ENCODE peak calls at places on chromosomes 13 and 19, in six cellular contexts. G is psoas muscle, C is fibroblast of lung, O is IMR-90, V is HepG2, M is uterus. A is an unnamed sample.

GRCh38 chr13:91242652-91243051 is 104.8 kb upstream of the MIR17HG start:
- DNase-seq in O (no peak), C (peak; percentile 30), M (no peak), G (no peak), V (no peak), A (no peak)

GRCh38 chr13:30002577-30002976 is 152.2 kb upstream of the UBL3 start:
- DNase-seq in G (no peak), M (no peak), C (peak; percentile 93), O (peak; percentile 85), V (no peak), A (peak; percentile 94)

GRCh38 chr13:41588899-41589298 is 131.5 kb downstream of the RGCC start:
- DNase-seq in O (peak; percentile 97), M (no peak), V (peak; percentile 50), G (no peak), C (peak; percentile 95), A (peak; percentile 99)

GRCh38 chr19:294819-295686 is 3.9 kb upstream of the PLPP2 start:
- DNase-seq in G (no peak), V (no peak), M (no peak), C (no peak), O (peak; percentile 12), A (no peak)

GRCh38 chr13:105814219-105814901 is 721.1 kb downstream of the EFNB2 start:
- DNase-seq in C (peak; percentile 36), O (no peak), V (no peak), M (no peak), G (no peak), A (peak; percentile 98)

GRCh38 chr13:112990783-112991182 is 21.8 kb downstream of the MCF2L start:
- DNase-seq in V (no peak), M (no peak), C (no peak), O (no peak), G (no peak), A (no peak)

GRCh38 chr13:26831336-26831908 is 70.8 kb upstream of the GPR12 start:
- DNase-seq in C (no peak), V (no peak), O (no peak), M (no peak), G (no peak), A (no peak)

GRCh38 chr13:108276060-108276459 is 6.5 kb downstream of the TNFSF13B start:
- DNase-seq in G (peak; percentile 33), O (no peak), V (no peak), C (no peak), M (peak; percentile 55), A (no peak)

GRCh38 chr19:52296773-52297600 is at the start of gene ZNF480:
- DNase-seq in O (peak; percentile 73), M (peak; percentile 77), V (peak; percentile 68), G (peak; percentile 89), C (peak; percentile 78), A (peak; percentile 55)

GRCh38 chr19:1847684-1848398 is 442 bp downstream of the REXO1 start:
- DNase-seq in V (peak; percentile 75), G (peak; percentile 40), M (peak; percentile 18), O (peak; percentile 40), C (peak; percentile 57), A (no peak)

GRCh38 chr13:47094734-47095434 is 198.0 kb upstream of the HTR2A start:
- DNase-seq in V (no peak), O (no peak), M (no peak), C (no peak), G (no peak), A (no peak)

GRCh38 chr13:97127842-97128241 is 94.3 kb upstream of the MBNL2 start:
- DNase-seq in G (no peak), M (no peak), V (peak; percentile 40), O (no peak), C (no peak), A (no peak)

GRCh38 chr19:51398096-51398704 is 7.8 kb upstream of the C19orf84 start:
- DNase-seq in O (peak; percentile 18), M (no peak), V (peak; percentile 40), G (no peak), C (peak; percentile 6), A (peak; percentile 24)

GRCh38 chr13:106176103-106176502 is 359.4 kb downstream of the EFNB2 start:
- DNase-seq in O (peak; percentile 78), C (peak; percentile 93), G (no peak), M (no peak), V (no peak), A (no peak)

GRCh38 chr13:98413796-98414195 is 163.1 kb downstream of the STK24 start:
- DNase-seq in O (no peak), M (no peak), V (no peak), G (no peak), C (no peak), A (no peak)
- H3K36me3 ChIP-seq in O (peaks cover 69% of the 10 kb centered on the region), M (no peaks in the 10 kb centered on the region), V (peaks cover 88% of the 10 kb centered on the region), G (no peaks in the 10 kb centered on the region), C (peaks cover 8% of the 10 kb centered on the region), A (no peaks in the 10 kb centered on the region)

DNA sequence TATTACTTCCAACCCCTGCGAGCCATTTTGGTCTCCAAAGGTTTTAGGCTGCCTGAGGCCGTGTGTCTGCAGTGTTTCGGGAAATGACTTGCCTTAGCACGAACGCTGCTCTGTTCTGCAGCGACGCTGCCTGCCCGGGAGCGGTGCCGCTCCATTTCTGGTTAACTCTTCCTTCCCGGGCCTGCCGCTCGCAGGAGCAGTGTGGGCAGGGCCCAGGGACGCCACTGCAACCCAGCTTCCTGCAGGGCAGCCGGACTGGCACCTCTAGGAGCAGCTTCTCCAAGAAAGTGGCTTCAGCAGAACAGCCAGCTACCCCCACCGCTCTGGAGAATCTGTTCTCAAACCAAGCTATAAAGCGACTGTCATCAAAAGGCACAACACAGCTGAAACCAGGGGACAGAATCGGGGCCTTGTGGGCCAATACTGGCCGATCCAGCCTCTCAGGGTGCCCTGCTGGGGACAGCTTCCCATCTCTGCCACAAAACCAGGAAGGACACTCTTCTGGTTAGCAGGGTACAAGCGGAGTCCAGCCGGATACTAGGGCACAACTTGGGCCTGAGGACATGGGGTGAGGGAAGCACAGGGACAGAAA is 72.2 kb downstream of the KCTD15 start:
- DNase-seq in C (peak; percentile 3), M (peak; percentile 24), G (peak; percentile 37), V (no peak), O (no peak), A (peak; percentile 44)
- H3K36me3 ChIP-seq in C (no peaks in the 10 kb centered on the region), M (no peaks in the 10 kb centered on the region), G (no peaks in the 10 kb centered on the region), V (no peaks in the 10 kb centered on the region), O (no peaks in the 10 kb centered on the region), A (no peaks in the 10 kb centered on the region)

GRCh38 chr13:51151463-51151862 is 40.4 kb upstream of the C13orf42 start:
- DNase-seq in G (no peak), C (no peak), M (no peak), O (no peak), V (no peak), A (no peak)
- H3K36me3 ChIP-seq in G (no peaks in the 10 kb centered on the region), C (no peaks in the 10 kb centered on the region), M (no peaks in the 10 kb centered on the region), O (no peaks in the 10 kb centered on the region), V (no peaks in the 10 kb centered on the region), A (no peaks in the 10 kb centered on the region)

GRCh38 chr13:114259974-114260373 is 21.4 kb upstream of the UPF3A start:
- DNase-seq in C (no peak), G (no peak), M (no peak), V (no peak), O (no peak), A (no peak)
- H3K36me3 ChIP-seq in C (peaks cover 18% of the 10 kb centered on the region), G (peaks cover 12% of the 10 kb centered on the region), M (no peaks in the 10 kb centered on the region), V (peaks cover 83% of the 10 kb centered on the region), O (peaks cover 42% of the 10 kb centered on the region), A (peaks cover 12% of the 10 kb centered on the region)

GRCh38 chr19:9856609-9857008 is 21.5 kb downstream of the PIN1 start:
- DNase-seq in G (no peak), C (no peak), V (no peak), M (no peak), O (no peak), A (no peak)
- H3K36me3 ChIP-seq in G (no peaks in the 10 kb centered on the region), C (peaks cover 1% of the 10 kb centered on the region), V (no peaks in the 10 kb centered on the region), M (no peaks in the 10 kb centered on the region), O (peaks cover 5% of the 10 kb centered on the region), A (no peaks in the 10 kb centered on the region)

GRCh38 chr19:39471756-39472536 is 8.7 kb upstream of the TIMM50 start:
- DNase-seq in M (no peak), C (no peak), G (no peak), O (no peak), V (no peak), A (no peak)

GRCh38 chr19:39469567-39469966 is 11.1 kb upstream of the TIMM50 start:
- DNase-seq in V (no peak), G (no peak), C (no peak), M (no peak), O (no peak), A (no peak)

GRCh38 chr19:39472746-39473442 is 7.7 kb upstream of the TIMM50 start:
- DNase-seq in G (no peak), M (no peak), C (no peak), V (no peak), O (no peak), A (no peak)

GRCh38 chr19:39469036-39469435 is 11.6 kb upstream of the TIMM50 start:
- DNase-seq in M (no peak), V (no peak), O (no peak), C (no peak), G (no peak), A (no peak)

GRCh38 chr19:39470724-39471339 is 9.8 kb upstream of the TIMM50 start:
- DNase-seq in O (peak; percentile 12), G (no peak), V (no peak), C (peak; percentile 16), M (no peak), A (no peak)
- H3K36me3 ChIP-seq in O (peaks cover 92% of the 10 kb centered on the region), G (peaks cover 20% of the 10 kb centered on the region), V (peaks cover 92% of the 10 kb centered on the region), C (peaks cover 57% of the 10 kb centered on the region), M (peaks cover 2% of the 10 kb centered on the region), A (peaks cover 69% of the 10 kb centered on the region)

GRCh38 chr19:54928299-54928698 is 19.0 kb downstream of the NLRP7 start:
- DNase-seq in G (no peak), C (no peak), O (no peak), V (no peak), M (no peak), A (no peak)
- H3K36me3 ChIP-seq in G (no peaks in the 10 kb centered on the region), C (no peaks in the 10 kb centered on the region), O (no peaks in the 10 kb centered on the region), V (no peaks in the 10 kb centered on the region), M (no peaks in the 10 kb centered on the region), A (no peaks in the 10 kb centered on the region)

DNA sequence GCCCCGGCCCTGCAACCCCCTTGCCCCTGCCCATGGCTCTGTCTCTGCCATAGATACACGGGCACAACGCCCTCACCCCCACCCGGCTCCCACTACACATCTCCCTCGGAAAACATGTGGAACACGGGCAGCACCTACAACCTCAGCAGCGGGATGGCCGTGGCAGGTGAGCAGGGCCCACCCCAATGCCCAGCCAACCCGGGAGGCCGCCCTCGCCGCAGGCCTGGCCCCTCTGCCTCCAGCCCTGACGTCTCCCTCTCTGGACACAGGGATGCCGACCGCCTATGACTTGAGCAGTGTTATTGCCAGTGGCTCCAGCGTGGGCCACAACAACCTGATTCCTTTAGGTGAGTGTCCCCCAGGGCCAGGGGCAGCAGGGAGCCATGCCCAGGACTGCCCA is 7.7 kb downstream of the YIPF2 start:
- DNase-seq in O (no peak), V (no peak), M (no peak), C (no peak), G (peak; percentile 15), A (no peak)
- H3K36me3 ChIP-seq in O (peaks cover 66% of the 10 kb centered on the region), V (peaks cover 50% of the 10 kb centered on the region), M (no peaks in the 10 kb centered on the region), C (peaks cover 26% of the 10 kb centered on the region), G (peaks cover 5% of the 10 kb centered on the region), A (peaks cover 30% of the 10 kb centered on the region)

A was measured in bronchial epithelial cell.